ENCODE peak calls at places on chromosomes 5 and 9, in eight cellular contexts. C is epithelial cell of prostate; G is CD4-positive, alpha-beta T cell; X is dorsolateral prefrontal cortex; D is ovary; R is heart left ventricle; U is HL-60; T is right cardiac atrium. O is an unnamed sample.

GRCh38 chr9:121455527-121456239 is 44.0 kb downstream of the GGTA1 start:
- DNase-seq in C (no peak), G (no peak), X (no peak), D (no peak), R (no peak), U (no peak), T (no peak), O (no peak)

GRCh38 chr5:59548807-59549357 is 344.6 kb downstream of the PDE4D start:
- DNase-seq in C (peak; percentile 29), G (no peak), X (no peak), D (no peak), R (no peak), U (no peak), T (no peak), O (no peak)

GRCh38 chr5:154320690-154321089 is 125.1 kb upstream of the SAP30L start:
- DNase-seq in C (no peak), G (no peak), X (no peak), D (peak; percentile 37), R (peak; percentile 61), U (no peak), T (no peak), O (no peak)

GRCh38 chr5:83513491-83513890 is 41.9 kb downstream of the VCAN start:
- DNase-seq in C (no peak), G (no peak), X (no peak), D (no peak), R (no peak), U (no peak), T (no peak), O (no peak)

GRCh38 chr9:72577212-72577753 is 55.9 kb downstream of the TMC1 start:
- DNase-seq in C (peak; percentile 85), G (no peak), X (no peak), D (no peak), R (no peak), U (no peak), T (no peak), O (no peak)

GRCh38 chr5:139543423-139543991 is 17.6 kb upstream of the UBE2D2 start:
- DNase-seq in C (no peak), G (peak; percentile 20), X (peak; percentile 34), D (no peak), R (peak; percentile 87), U (no peak), T (peak; percentile 93), O (peak; percentile 94)

GRCh38 chr9:91611582-91611981 is 187.9 kb upstream of the NFIL3 start:
- DNase-seq in C (no peak), G (no peak), X (no peak), D (no peak), R (no peak), U (no peak), T (no peak), O (no peak)

GRCh38 chr5:126355940-126356339 is 67.3 kb upstream of the GRAMD2B start:
- DNase-seq in C (no peak), G (no peak), X (no peak), D (no peak), R (no peak), U (no peak), T (no peak), O (no peak)

GRCh38 chr9:95754533-95755420 is 120.7 kb upstream of the ERCC6L2 start:
- DNase-seq in C (no peak), G (no peak), X (no peak), D (no peak), R (no peak), U (no peak), T (no peak), O (no peak)

GRCh38 chr9:123368023-123368422 is 12.0 kb downstream of the CRB2 start:
- DNase-seq in C (no peak), G (no peak), X (no peak), D (no peak), R (no peak), U (no peak), T (peak; percentile 68), O (no peak)

GRCh38 chr9:12708562-12709298 is 15.5 kb downstream of the TYRP1 start:
- DNase-seq in C (peak; percentile 67), G (no peak), X (no peak), D (no peak), R (no peak), U (no peak), T (no peak), O (no peak)

GRCh38 chr5:54309751-54310432 is 481 bp downstream of the ARL15 start:
- DNase-seq in C (no peak), G (no peak), X (peak; percentile 32), D (peak; percentile 30), R (peak; percentile 42), U (no peak), T (peak; percentile 64), O (peak; percentile 92)

GRCh38 chr9:92652461-92652860 is 17.5 kb downstream of the IPPK start:
- DNase-seq in C (no peak), G (no peak), X (no peak), D (no peak), R (no peak), U (no peak), T (no peak), O (no peak)

GRCh38 chr5:77367733-77368132 is 124.4 kb downstream of the WDR41 start:
- DNase-seq in C (no peak), G (no peak), X (no peak), D (no peak), R (no peak), U (no peak), T (no peak), O (no peak)

GRCh38 chr5:62143268-62144229 is 162.5 kb upstream of the KIF2A start:
- DNase-seq in C (no peak), G (no peak), X (no peak), D (no peak), R (no peak), U (no peak), T (no peak), O (no peak)

GRCh38 chr5:82349651-82350050 is 71.5 kb upstream of the RPS23 start:
- DNase-seq in C (no peak), G (no peak), X (peak; percentile 61), D (no peak), R (no peak), U (no peak), T (peak; percentile 56), O (no peak)

DNA sequence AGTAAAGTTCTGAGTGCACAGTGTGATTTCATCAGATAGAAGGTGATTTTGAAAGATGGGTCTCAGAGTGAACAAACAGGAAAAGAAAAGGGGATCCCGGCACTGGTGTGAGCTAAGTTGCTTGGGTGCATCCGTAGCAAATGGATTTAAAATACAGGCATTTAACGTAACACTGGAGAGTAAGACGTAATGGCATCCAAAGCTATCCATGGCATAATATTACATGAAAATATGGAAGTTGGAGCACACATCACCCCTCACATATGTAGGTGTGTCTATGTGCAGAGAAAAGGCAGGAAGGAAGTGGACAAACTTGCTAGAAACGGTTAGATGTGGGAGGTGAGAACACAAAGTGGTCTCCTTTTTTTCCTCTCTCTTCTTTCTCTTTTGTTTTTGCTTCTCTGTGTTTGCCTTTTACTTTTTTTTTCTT is 38.2 kb upstream of the SEMA4D start:
- DNase-seq in C (no peak), G (no peak), X (no peak), D (no peak), R (no peak), U (no peak), T (no peak), O (no peak)
- H3K27ac ChIP-seq in C (no peak overlapping the region), G (peak overlapping the region; percentile 72), X (no peak overlapping the region), D (no peak overlapping the region), R (no peak overlapping the region), U (peak overlapping the region; percentile 85), T (no peak overlapping the region), O (peak overlapping the region; percentile 88)

DNA sequence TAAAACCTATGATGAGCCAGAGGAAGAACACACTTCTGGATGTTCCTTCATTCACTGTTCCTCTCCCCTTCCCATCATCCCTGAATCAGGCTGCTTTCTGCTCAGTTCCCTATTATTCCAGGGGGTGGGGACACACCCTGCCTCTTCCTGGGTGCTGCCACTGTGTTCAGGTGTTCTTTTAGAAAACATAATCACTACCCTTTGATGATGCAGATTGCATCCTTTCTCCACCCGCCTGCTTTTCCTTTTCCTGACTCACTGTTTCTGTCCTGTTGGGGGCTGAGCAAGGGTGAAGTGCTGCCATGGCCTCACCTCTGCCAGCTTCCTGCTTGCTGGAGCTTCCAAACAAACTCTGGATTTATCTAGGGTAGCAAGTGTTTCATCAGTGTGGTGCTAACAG is 331.9 kb upstream of the GRIA1 start:
- DNase-seq in C (no peak), G (no peak), X (no peak), D (no peak), R (no peak), U (no peak), T (no peak), O (no peak)
- H3K27ac ChIP-seq in C (peak overlapping the region; percentile 69), G (no peak overlapping the region), X (no peak overlapping the region), D (no peak overlapping the region), R (no peak overlapping the region), U (no peak overlapping the region), T (no peak overlapping the region), O (no peak overlapping the region)

GRCh38 chr9:5773324-5773999 is 59.5 kb downstream of the ERMP1 start:
- DNase-seq in C (no peak), G (no peak), X (no peak), D (no peak), R (no peak), U (no peak), T (no peak), O (no peak)

GRCh38 chr9:5784526-5785315 is 48.2 kb downstream of the ERMP1 start:
- DNase-seq in C (no peak), G (no peak), X (no peak), D (no peak), R (no peak), U (no peak), T (no peak), O (no peak)

GRCh38 chr9:5783982-5784381 is 48.9 kb downstream of the ERMP1 start:
- DNase-seq in C (no peak), G (no peak), X (no peak), D (no peak), R (no peak), U (no peak), T (no peak), O (no peak)

GRCh38 chr9:5778799-5779198 is 54.1 kb downstream of the ERMP1 start:
- DNase-seq in C (no peak), G (no peak), X (no peak), D (no peak), R (no peak), U (no peak), T (no peak), O (no peak)
- H3K27ac ChIP-seq in C (no peak overlapping the region), G (no peak overlapping the region), X (no peak overlapping the region), D (no peak overlapping the region), R (no peak overlapping the region), U (no peak overlapping the region), T (no peak overlapping the region), O (no peak overlapping the region)

DNA sequence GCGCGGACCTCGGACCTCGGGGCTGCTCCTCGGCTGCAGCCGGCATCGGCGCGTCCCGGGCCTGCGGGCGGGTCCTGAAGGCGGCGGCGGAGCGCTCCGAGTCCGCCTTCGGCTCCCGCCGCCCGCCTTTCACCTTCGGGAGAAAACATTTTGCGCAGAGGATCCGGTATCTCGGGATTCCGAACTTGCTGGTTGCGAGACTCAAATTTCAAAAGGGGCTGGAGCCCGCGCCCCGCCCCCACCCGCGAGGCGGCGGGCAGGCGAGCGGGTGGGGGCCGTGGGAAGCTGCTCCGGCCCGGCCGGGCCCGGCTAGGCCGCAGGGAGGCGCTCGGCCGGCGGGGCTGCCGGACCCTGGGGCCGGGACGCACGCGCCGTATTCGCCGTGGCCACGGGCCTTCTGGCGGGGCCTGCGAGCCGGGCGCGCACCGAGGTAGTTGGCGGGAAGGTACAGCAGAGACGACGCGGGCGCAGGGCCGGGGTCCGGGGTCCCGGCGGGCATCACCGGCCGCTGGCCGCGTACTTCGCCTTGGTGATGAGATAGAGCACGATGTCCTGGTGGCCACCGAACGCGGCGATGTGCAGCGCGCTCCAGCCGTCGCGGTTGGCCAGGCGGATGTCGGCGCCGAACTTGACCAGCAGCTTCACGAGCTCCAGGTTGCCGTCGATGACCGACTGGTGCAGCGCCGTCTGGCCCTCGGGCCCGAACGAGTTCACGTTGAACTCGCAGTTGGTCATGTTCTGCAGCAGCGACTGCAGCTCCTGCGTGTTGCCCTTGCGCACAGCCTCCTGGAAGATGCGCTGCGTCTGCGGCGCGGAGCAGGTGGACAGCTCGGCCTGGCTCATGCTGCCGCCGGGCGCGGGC is 754 bp downstream of the NRARP start:
- DNase-seq in C (no peak), G (no peak), X (no peak), D (peak; percentile 70), R (peak; percentile 50), U (peak; percentile 41), T (peak; percentile 81), O (no peak)
- H3K27ac ChIP-seq in C (no peak overlapping the region), G (no peak overlapping the region), X (peak overlapping the region; percentile 83), D (no peak overlapping the region), R (peak overlapping the region; percentile 96), U (peak overlapping the region; percentile 30), T (peak overlapping the region; percentile 60), O (peak overlapping the region; percentile 75)